ENCODE peak calls at places on chromosomes 6 and 20, in eight cellular contexts. One of them, this sample, is unnamed.

GRCh38 chr20:57596358-57596757 is 23.9 kb downstream of the ZBP1 start:
- DNase-seq in activated naive CD4-positive, alpha-beta T cell: no peak
- DNase-seq in adipocyte: no peak
- DNase-seq in body of pancreas: no peak
- DNase-seq in endothelial cell: no peak
- DNase-seq in AG20443: no peak
- DNase-seq in Right ventricle myocardium superior: no peak
- DNase-seq in dermis blood vessel endothelial cell: no peak
- DNase-seq in this sample: no peak

GRCh38 chr6:144585217-144585814 is 300.2 kb downstream of the UTRN start:
- DNase-seq in Right ventricle myocardium superior: no peak
- DNase-seq in AG20443: peak; percentile 9
- DNase-seq in dermis blood vessel endothelial cell: peak; percentile 61
- DNase-seq in body of pancreas: peak; percentile 22
- DNase-seq in adipocyte: peak; percentile 73
- DNase-seq in activated naive CD4-positive, alpha-beta T cell: no peak
- DNase-seq in endothelial cell: peak; percentile 19
- DNase-seq in this sample: no peak

GRCh38 chr6:78268591-78268990 is 598.8 kb upstream of the IRAK1BP1 start:
- DNase-seq in Right ventricle myocardium superior: no peak
- DNase-seq in activated naive CD4-positive, alpha-beta T cell: no peak
- DNase-seq in dermis blood vessel endothelial cell: no peak
- DNase-seq in adipocyte: no peak
- DNase-seq in endothelial cell: no peak
- DNase-seq in AG20443: no peak
- DNase-seq in body of pancreas: no peak
- DNase-seq in this sample: no peak

GRCh38 chr6:169009658-169010057 is 244.0 kb downstream of the THBS2 start:
- DNase-seq in adipocyte: no peak
- DNase-seq in AG20443: no peak
- DNase-seq in activated naive CD4-positive, alpha-beta T cell: no peak
- DNase-seq in dermis blood vessel endothelial cell: no peak
- DNase-seq in Right ventricle myocardium superior: no peak
- DNase-seq in endothelial cell: no peak
- DNase-seq in body of pancreas: no peak
- DNase-seq in this sample: no peak

GRCh38 chr6:17455919-17456318 is 62.5 kb downstream of the CAP2 start:
- DNase-seq in endothelial cell: no peak
- DNase-seq in AG20443: no peak
- DNase-seq in Right ventricle myocardium superior: no peak
- DNase-seq in body of pancreas: no peak
- DNase-seq in activated naive CD4-positive, alpha-beta T cell: no peak
- DNase-seq in adipocyte: no peak
- DNase-seq in dermis blood vessel endothelial cell: no peak
- DNase-seq in this sample: no peak

GRCh38 chr6:100173211-100173610 is 179.2 kb upstream of the MCHR2 start:
- DNase-seq in body of pancreas: no peak
- DNase-seq in AG20443: no peak
- DNase-seq in activated naive CD4-positive, alpha-beta T cell: no peak
- DNase-seq in endothelial cell: no peak
- DNase-seq in Right ventricle myocardium superior: no peak
- DNase-seq in dermis blood vessel endothelial cell: no peak
- DNase-seq in adipocyte: peak; percentile 54
- DNase-seq in this sample: no peak

GRCh38 chr6:109690373-109690739 is 646 bp downstream of the AK9 start:
- DNase-seq in adipocyte: no peak
- DNase-seq in activated naive CD4-positive, alpha-beta T cell: peak; percentile 42
- DNase-seq in Right ventricle myocardium superior: peak; percentile 68
- DNase-seq in body of pancreas: peak; percentile 78
- DNase-seq in endothelial cell: peak; percentile 48
- DNase-seq in AG20443: no peak
- DNase-seq in dermis blood vessel endothelial cell: peak; percentile 49
- DNase-seq in this sample: no peak

GRCh38 chr6:32133786-32134185 is 3.7 kb upstream of the FKBPL start:
- DNase-seq in AG20443: peak; percentile 51
- DNase-seq in adipocyte: no peak
- DNase-seq in endothelial cell: no peak
- DNase-seq in body of pancreas: no peak
- DNase-seq in activated naive CD4-positive, alpha-beta T cell: no peak
- DNase-seq in dermis blood vessel endothelial cell: no peak
- DNase-seq in Right ventricle myocardium superior: no peak
- DNase-seq in this sample: no peak

GRCh38 chr6:91273729-91274128 is 686.9 kb upstream of the MAP3K7 start:
- DNase-seq in dermis blood vessel endothelial cell: no peak
- DNase-seq in body of pancreas: peak; percentile 23
- DNase-seq in AG20443: no peak
- DNase-seq in activated naive CD4-positive, alpha-beta T cell: no peak
- DNase-seq in Right ventricle myocardium superior: peak; percentile 76
- DNase-seq in endothelial cell: no peak
- DNase-seq in adipocyte: no peak
- DNase-seq in this sample: no peak

GRCh38 chr6:4581468-4582420 is 194.5 kb upstream of the CDYL start:
- DNase-seq in endothelial cell: peak; percentile 47
- DNase-seq in adipocyte: peak; percentile 75
- DNase-seq in body of pancreas: no peak
- DNase-seq in Right ventricle myocardium superior: no peak
- DNase-seq in AG20443: peak; percentile 89
- DNase-seq in activated naive CD4-positive, alpha-beta T cell: no peak
- DNase-seq in dermis blood vessel endothelial cell: peak; percentile 94
- DNase-seq in this sample: no peak

GRCh38 chr20:32877507-32877906 is 18.8 kb downstream of the EFCAB8 start:
- DNase-seq in adipocyte: peak; percentile 71
- DNase-seq in endothelial cell: no peak
- DNase-seq in dermis blood vessel endothelial cell: no peak
- DNase-seq in AG20443: no peak
- DNase-seq in activated naive CD4-positive, alpha-beta T cell: no peak
- DNase-seq in Right ventricle myocardium superior: no peak
- DNase-seq in body of pancreas: no peak
- DNase-seq in this sample: no peak

GRCh38 chr6:37915463-37915862 is 95.9 kb downstream of the ZFAND3 start:
- DNase-seq in dermis blood vessel endothelial cell: no peak
- DNase-seq in body of pancreas: no peak
- DNase-seq in AG20443: no peak
- DNase-seq in Right ventricle myocardium superior: no peak
- DNase-seq in activated naive CD4-positive, alpha-beta T cell: no peak
- DNase-seq in adipocyte: no peak
- DNase-seq in endothelial cell: no peak
- DNase-seq in this sample: no peak

GRCh38 chr20:5081196-5081595 is 38.6 kb downstream of the PCNA start:
- DNase-seq in body of pancreas: no peak
- DNase-seq in AG20443: no peak
- DNase-seq in endothelial cell: no peak
- DNase-seq in adipocyte: no peak
- DNase-seq in dermis blood vessel endothelial cell: no peak
- DNase-seq in activated naive CD4-positive, alpha-beta T cell: no peak
- DNase-seq in Right ventricle myocardium superior: no peak
- DNase-seq in this sample: no peak

GRCh38 chr20:25278636-25279361 is 30.9 kb downstream of the PYGB start:
- DNase-seq in Right ventricle myocardium superior: peak; percentile 35
- DNase-seq in body of pancreas: peak; percentile 1
- DNase-seq in AG20443: no peak
- DNase-seq in dermis blood vessel endothelial cell: no peak
- DNase-seq in adipocyte: no peak
- DNase-seq in endothelial cell: no peak
- DNase-seq in activated naive CD4-positive, alpha-beta T cell: no peak
- DNase-seq in this sample: no peak

GRCh38 chr6:35725081-35725708 is 11.6 kb upstream of the ARMC12 start:
- DNase-seq in adipocyte: no peak
- DNase-seq in dermis blood vessel endothelial cell: no peak
- DNase-seq in endothelial cell: no peak
- DNase-seq in AG20443: no peak
- DNase-seq in activated naive CD4-positive, alpha-beta T cell: no peak
- DNase-seq in body of pancreas: no peak
- DNase-seq in Right ventricle myocardium superior: no peak
- DNase-seq in this sample: no peak

GRCh38 chr6:135962731-135963130 is 111.2 kb downstream of the PDE7B start:
- DNase-seq in activated naive CD4-positive, alpha-beta T cell: no peak
- DNase-seq in adipocyte: peak; percentile 16
- DNase-seq in Right ventricle myocardium superior: no peak
- DNase-seq in body of pancreas: no peak
- DNase-seq in dermis blood vessel endothelial cell: no peak
- DNase-seq in endothelial cell: no peak
- DNase-seq in AG20443: peak; percentile 78
- DNase-seq in this sample: no peak

This sample was measured in GM12878.